ENCODE peak calls at places on chromosomes 13 and 19, in four cellular contexts. G, A, X and V are unnamed samples.

GRCh38 chr19:12880551-12881171 is 588 bp downstream of the DNASE2 start:
- DNase-seq in G (no peak), A (no peak), X (peak; percentile 38), V (peak; percentile 57)

GRCh38 chr13:30726192-30726591 is 9.2 kb upstream of the ALOX5AP start:
- DNase-seq in G (no peak), A (no peak), X (no peak), V (no peak)

GRCh38 chr13:98405690-98406344 is 171.1 kb downstream of the STK24 start:
- DNase-seq in G (no peak), A (no peak), X (no peak), V (no peak)

GRCh38 chr13:51887441-51887840 is 25.7 kb downstream of the CCDC70 start:
- DNase-seq in G (no peak), A (no peak), X (no peak), V (no peak)

GRCh38 chr19:49889687-49890348 is 6.9 kb downstream of the IL4I1 start:
- DNase-seq in G (no peak), A (no peak), X (peak; percentile 78), V (peak; percentile 94)

GRCh38 chr13:83211301-83211700 is 671.0 kb downstream of the SLITRK1 start:
- DNase-seq in G (no peak), A (no peak), X (no peak), V (no peak)

GRCh38 chr19:52592301-52592700 is 22.2 kb downstream of the ZNF701 start:
- DNase-seq in G (no peak), A (no peak), X (no peak), V (no peak)

GRCh38 chr13:48490241-48490640 is 42.6 kb downstream of the RCBTB2 start:
- DNase-seq in G (no peak), A (no peak), X (no peak), V (no peak)

GRCh38 chr13:28002886-28003698 is 14.6 kb upstream of the URAD start:
- DNase-seq in G (no peak), A (no peak), X (no peak), V (no peak)

GRCh38 chr19:40539070-40539469 is 37.6 kb upstream of the SHKBP1 start:
- DNase-seq in G (no peak), A (no peak), X (no peak), V (peak; percentile 42)

GRCh38 chr19:34500656-34501120 is 19.1 kb downstream of the WTIP start:
- DNase-seq in G (no peak), A (no peak), X (no peak), V (peak; percentile 24)

GRCh38 chr19:8145969-8146368 is 3.4 kb downstream of the FBN3 start:
- DNase-seq in G (no peak), A (no peak), X (no peak), V (peak; percentile 84)

GRCh38 chr19:42201489-42202289 is 15.8 kb downstream of the DEDD2 start:
- DNase-seq in G (no peak), A (no peak), X (no peak), V (no peak)

GRCh38 chr13:46580362-46580839 is 27.4 kb downstream of the LRCH1 start:
- DNase-seq in G (no peak), A (no peak), X (no peak), V (no peak)

GRCh38 chr13:46389985-46390384 is 2.9 kb upstream of the RUBCNL start:
- DNase-seq in G (no peak), A (no peak), X (no peak), V (no peak)

GRCh38 chr13:97499181-97499580 is 65.2 kb downstream of the RAP2A start:
- DNase-seq in G (no peak), A (no peak), X (no peak), V (no peak)

GRCh38 chr19:1266818-1267440 is 2.2 kb upstream of the CIRBP start:
- DNase-seq in G (no peak), A (no peak), X (peak; percentile 64), V (peak; percentile 73)

GRCh38 chr19:11418166-11418517 is 972 bp downstream of the RGL3 start:
- DNase-seq in G (no peak), A (no peak), X (no peak), V (no peak)

GRCh38 chr19:10418281-10419199 is 1.8 kb upstream of the PDE4A start:
- DNase-seq in G (no peak), A (no peak), X (no peak), V (peak; percentile 57)

GRCh38 chr13:47723898-47724297 is 277.2 kb downstream of the SUCLA2 start:
- DNase-seq in G (no peak), A (no peak), X (no peak), V (peak; percentile 34)

GRCh38 chr19:40702337-40703012 is 12.0 kb upstream of the NUMBL start:
- DNase-seq in G (no peak), A (no peak), X (peak; percentile 54), V (peak; percentile 82)

GRCh38 chr13:99316657-99317244 is 9.6 kb upstream of the GPR183 start:
- DNase-seq in G (no peak), A (no peak), X (no peak), V (no peak)

GRCh38 chr19:53881482-53882390 is at the start of gene PRKCG:
- DNase-seq in G (no peak), A (no peak), X (no peak), V (peak; percentile 90)

GRCh38 chr13:43744630-43745029 is 42.1 kb downstream of the ENOX1 start:
- DNase-seq in G (no peak), A (no peak), X (peak; percentile 10), V (peak; percentile 35)

GRCh38 chr13:76329004-76329403 is 557.2 kb downstream of the KCTD12 start:
- DNase-seq in G (no peak), A (no peak), X (no peak), V (no peak)

GRCh38 chr19:452829-453228 is 8.0 kb downstream of the SHC2 start:
- DNase-seq in G (no peak), A (no peak), X (no peak), V (no peak)

GRCh38 chr13:24271231-24271610 is 38.2 kb upstream of the C1QTNF9 start:
- DNase-seq in G (no peak), A (no peak), X (no peak), V (no peak)
- H3K4me3 ChIP-seq in G (peak overlapping the region; percentile 54), A (peak overlapping the region; percentile 46), X (peak overlapping the region; percentile 46), V (no peak overlapping the region)

GRCh38 chr19:38389957-38390924 is 1.7 kb downstream of the SPRED3 start:
- DNase-seq in G (no peak), A (no peak), X (no peak), V (no peak)
- H3K4me3 ChIP-seq in G (peak overlapping the region; percentile 93), A (no peak overlapping the region), X (peak overlapping the region; percentile 82), V (peak overlapping the region; percentile 96)

DNA sequence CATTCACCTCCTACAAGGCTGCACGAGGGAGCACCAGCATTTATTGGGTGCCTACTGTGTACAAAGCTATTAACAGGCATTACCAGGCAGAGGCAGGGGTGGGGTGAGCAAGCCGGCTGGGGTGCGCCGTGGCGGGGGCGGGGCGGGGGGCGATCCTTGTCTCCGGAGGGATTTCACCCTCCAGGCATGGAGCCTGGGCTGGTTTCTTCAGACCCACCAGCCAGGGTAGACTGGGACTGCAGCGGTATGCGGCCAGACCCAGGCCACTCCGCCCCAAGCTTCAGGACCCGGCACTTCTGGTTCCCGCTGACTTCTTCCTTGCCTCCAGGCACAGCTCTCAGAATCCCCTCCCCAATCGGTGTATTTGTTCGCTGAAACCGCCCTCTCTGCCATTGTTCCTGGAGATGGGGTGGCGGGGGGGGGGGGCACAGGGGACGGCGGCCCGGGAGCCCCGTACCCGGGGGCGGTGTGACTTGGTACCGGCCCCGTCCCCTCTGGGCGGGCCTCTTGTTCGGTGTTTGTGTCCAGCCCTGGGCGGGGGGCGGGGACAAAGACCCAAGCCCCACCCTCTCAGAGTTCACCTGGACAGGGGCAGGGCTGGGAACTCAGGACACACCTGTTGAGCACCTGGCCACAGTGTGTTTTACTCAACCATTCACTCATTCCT is 14.4 kb downstream of the TJP3 start:
- DNase-seq in G (no peak), A (no peak), X (no peak), V (peak; percentile 94)
- H3K4me3 ChIP-seq in G (no peak overlapping the region), A (peak overlapping the region; percentile 48), X (no peak overlapping the region), V (peak overlapping the region; percentile 83)

GRCh38 chr13:78595458-78595818 is 7.9 kb downstream of the POU4F1 start:
- DNase-seq in G (no peak), A (no peak), X (no peak), V (peak; percentile 67)
- H3K4me3 ChIP-seq in G (no peak overlapping the region), A (no peak overlapping the region), X (no peak overlapping the region), V (peak overlapping the region; percentile 57)

GRCh38 chr19:6676288-6676687 is 6.3 kb upstream of the TNFSF14 start:
- DNase-seq in G (no peak), A (no peak), X (no peak), V (no peak)

GRCh38 chr19:6678690-6679109 is 8.7 kb upstream of the TNFSF14 start:
- DNase-seq in G (no peak), A (no peak), X (no peak), V (no peak)

GRCh38 chr19:6679139-6679538 is 9.2 kb upstream of the TNFSF14 start:
- DNase-seq in G (no peak), A (no peak), X (no peak), V (no peak)

GRCh38 chr19:6677924-6678689 is 8.1 kb upstream of the TNFSF14 start:
- DNase-seq in G (no peak), A (no peak), X (peak; percentile 48), V (peak; percentile 84)

GRCh38 chr19:6677495-6677894 is 7.5 kb upstream of the TNFSF14 start:
- DNase-seq in G (no peak), A (no peak), X (no peak), V (peak; percentile 37)
- H3K4me3 ChIP-seq in G (no peak overlapping the region), A (no peak overlapping the region), X (no peak overlapping the region), V (peak overlapping the region; percentile 54)

GRCh38 chr19:39415111-39416046 is 2.9 kb downstream of the PLEKHG2 start:
- DNase-seq in G (no peak), A (no peak), X (no peak), V (peak; percentile 64)
- H3K4me3 ChIP-seq in G (peak overlapping the region; percentile 84), A (peak overlapping the region; percentile 76), X (peak overlapping the region; percentile 84), V (peak overlapping the region; percentile 100)

DNA sequence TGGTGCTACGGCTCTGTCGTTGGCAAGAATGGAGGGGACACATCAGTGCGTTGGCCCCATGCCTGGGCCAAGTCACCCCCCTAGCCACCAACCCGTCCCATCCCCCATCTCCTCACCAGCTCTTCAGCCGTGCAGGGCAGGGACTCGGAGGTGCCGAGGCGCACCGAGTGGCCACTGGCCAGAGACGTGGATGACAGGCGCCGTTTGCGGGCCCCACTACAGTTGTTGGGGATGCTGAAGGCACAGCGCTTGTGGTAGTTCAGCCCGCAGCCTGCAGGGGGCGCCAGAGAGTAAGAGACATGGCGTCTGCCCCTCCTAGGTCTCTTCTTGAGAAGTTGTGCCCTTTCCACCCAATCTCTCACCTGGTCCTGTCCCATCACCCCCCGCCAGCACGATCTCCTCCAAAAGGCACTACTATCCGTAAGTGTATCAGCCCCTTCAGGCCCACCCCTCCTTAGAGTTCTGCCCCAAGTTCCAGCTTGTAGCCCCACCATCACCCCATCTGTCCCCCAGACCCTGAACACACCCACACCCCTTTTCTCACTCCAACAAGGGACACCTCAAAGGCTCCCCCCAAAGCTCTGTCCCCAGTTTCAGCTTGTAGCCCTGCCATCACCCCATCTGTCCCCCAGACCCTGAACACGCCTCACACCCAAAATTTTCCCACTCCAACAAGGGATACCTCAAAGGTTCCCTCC is 12.4 kb downstream of the PRKD2 start:
- DNase-seq in G (no peak), A (no peak), X (peak; percentile 55), V (peak; percentile 95)
- H3K4me3 ChIP-seq in G (no peak overlapping the region), A (no peak overlapping the region), X (no peak overlapping the region), V (no peak overlapping the region)